ENCODE peak calls at places on chromosomes 1 and 21, in seven cellular contexts. I, B, N, W, H, A and Y are unnamed samples.

GRCh38 chr1:230149751-230150584 is 82.9 kb downstream of the GALNT2 start:
- DNase-seq in I (no peak), B (no peak), N (no peak), W (peak), H (no peak), A (no peak), Y (no peak)

GRCh38 chr1:161069731-161070270 is at the start of gene ARHGAP30:
- DNase-seq in I (peak), B (no peak), N (peak), W (no peak), H (no peak), A (no peak), Y (no peak)

GRCh38 chr1:165436994-165437393 is 7.9 kb downstream of the RXRG start:
- DNase-seq in I (no peak), B (no peak), N (no peak), W (no peak), H (no peak), A (no peak), Y (no peak)

GRCh38 chr1:27469334-27469733 is 20.6 kb downstream of the WASF2 start:
- DNase-seq in I (no peak), B (no peak), N (no peak), W (no peak), H (no peak), A (no peak), Y (peak)

GRCh38 chr1:212971312-212971711 is 21.0 kb downstream of the VASH2 start:
- DNase-seq in I (peak), B (no peak), N (peak), W (no peak), H (no peak), A (no peak), Y (peak)

GRCh38 chr21:42598159-42598735 is 55.2 kb upstream of the PDE9A start:
- DNase-seq in I (no peak), B (no peak), N (no peak), W (no peak), H (no peak), A (no peak), Y (no peak)

GRCh38 chr1:21811875-21812305 is at the start of gene LDLRAD2:
- DNase-seq in I (peak), B (peak), N (no peak), W (no peak), H (no peak), A (no peak), Y (no peak)

GRCh38 chr1:240980342-240980741 is 368.4 kb upstream of the GREM2 start:
- DNase-seq in I (no peak), B (no peak), N (no peak), W (no peak), H (no peak), A (no peak), Y (no peak)

GRCh38 chr1:207751790-207752455 is at the start of gene CD46:
- DNase-seq in I (peak), B (peak), N (peak), W (peak), H (peak), A (peak), Y (peak)

GRCh38 chr1:29677028-29678024 is 441.0 kb downstream of the PTPRU start:
- DNase-seq in I (no peak), B (no peak), N (peak), W (no peak), H (no peak), A (no peak), Y (no peak)

GRCh38 chr1:172863031-172863430 is 187.7 kb downstream of the TNFSF18 start:
- DNase-seq in I (no peak), B (no peak), N (no peak), W (peak), H (no peak), A (no peak), Y (no peak)

GRCh38 chr1:156419863-156420208 is 50.8 kb downstream of the RHBG start:
- DNase-seq in I (peak), B (no peak), N (peak), W (no peak), H (no peak), A (no peak), Y (no peak)
- H3K9ac ChIP-seq in I (peak), B (no peak), N (no peak), W (no peak), H (no peak), A (no peak), Y (no peak)

DNA sequence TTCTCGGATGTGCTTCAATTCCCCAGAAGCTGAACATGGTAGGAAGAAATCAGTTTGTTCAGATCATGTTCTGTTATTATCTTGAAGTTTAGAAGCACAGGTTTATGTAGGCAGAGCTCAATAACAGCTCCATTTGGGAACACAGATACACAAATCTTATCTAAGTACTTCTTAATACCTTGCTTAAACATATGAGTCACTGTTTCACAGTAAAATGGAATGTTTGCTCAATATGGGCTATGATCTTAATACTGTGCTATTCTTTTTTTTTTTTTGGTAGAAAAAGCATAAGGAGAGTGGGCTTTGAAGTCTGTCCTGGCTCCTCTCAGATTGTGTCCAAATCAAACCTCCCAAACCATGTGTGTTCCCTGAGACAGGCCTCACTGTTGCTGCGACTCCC is 13.4 kb downstream of the PROK1 start:
- DNase-seq in I (no peak), B (peak), N (no peak), W (peak), H (no peak), A (no peak), Y (peak)
- H3K4me2 ChIP-seq in I (no peak), B (no peak), N (no peak), W (peak), H (no peak), A (no peak), Y (no peak)

GRCh38 chr1:115351143-115351542 is 13.1 kb upstream of the NGF start:
- DNase-seq in I (no peak), B (no peak), N (no peak), W (no peak), H (no peak), A (no peak), Y (no peak)
- H4K8ac ChIP-seq in I (no peak), B (no peak), N (no peak), W (no peak), H (no peak), A (no peak), Y (no peak)

DNA sequence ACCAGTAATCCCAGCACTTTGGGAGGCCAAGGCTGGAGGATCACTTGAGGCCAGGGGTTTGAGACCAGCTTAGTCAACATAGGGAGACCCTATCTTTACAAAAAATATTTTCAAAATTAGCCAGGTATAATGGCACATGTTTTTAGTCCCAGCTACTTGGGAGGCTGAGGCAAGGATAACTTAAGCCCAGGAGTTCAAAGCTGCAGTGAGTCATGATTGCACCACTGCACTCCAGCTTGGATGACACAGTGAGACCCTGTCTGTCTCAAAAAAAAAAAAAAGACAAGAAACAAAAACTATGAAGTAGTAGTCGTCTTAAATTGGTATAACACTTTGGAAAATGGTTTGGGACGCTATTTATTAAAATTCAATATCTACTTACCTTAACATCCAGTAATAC is 7.7 kb downstream of the AIM2 start:
- DNase-seq in I (no peak), B (peak), N (no peak), W (peak), H (no peak), A (no peak), Y (peak)
- H3K9ac ChIP-seq in I (no peak), B (no peak), N (no peak), W (no peak), H (no peak), A (no peak), Y (no peak)